ENCODE peak calls at places on chromosomes 7 and 10, in nine cellular contexts. One of them, this sample, is unnamed.

GRCh38 chr10:121788115-121788514 is 139.7 kb downstream of the ATE1 start:
- DNase-seq in Peyer's patch: no peak
- DNase-seq in caudate nucleus: no peak
- DNase-seq in ovary: no peak
- DNase-seq in hepatocyte: no peak
- DNase-seq in H1: no peak
- DNase-seq in CD8-positive, alpha-beta memory T cell: no peak
- DNase-seq in brain microvascular endothelial cell: no peak
- DNase-seq in left ventricle myocardium inferior: no peak
- DNase-seq in this sample: no peak

GRCh38 chr10:16854623-16855022 is 37.4 kb upstream of the RSU1 start:
- DNase-seq in Peyer's patch: peak
- DNase-seq in caudate nucleus: no peak
- DNase-seq in ovary: no peak
- DNase-seq in hepatocyte: peak
- DNase-seq in H1: no peak
- DNase-seq in CD8-positive, alpha-beta memory T cell: no peak
- DNase-seq in brain microvascular endothelial cell: peak
- DNase-seq in left ventricle myocardium inferior: no peak
- DNase-seq in this sample: no peak

GRCh38 chr10:28105561-28105960 is 106.7 kb upstream of the ODAD2 start:
- DNase-seq in Peyer's patch: no peak
- DNase-seq in caudate nucleus: no peak
- DNase-seq in ovary: no peak
- DNase-seq in hepatocyte: no peak
- DNase-seq in H1: no peak
- DNase-seq in CD8-positive, alpha-beta memory T cell: no peak
- DNase-seq in brain microvascular endothelial cell: no peak
- DNase-seq in left ventricle myocardium inferior: no peak
- DNase-seq in this sample: no peak

GRCh38 chr7:81705206-81705605 is 64.6 kb downstream of the HGF start:
- DNase-seq in Peyer's patch: no peak
- DNase-seq in caudate nucleus: no peak
- DNase-seq in ovary: no peak
- DNase-seq in hepatocyte: no peak
- DNase-seq in H1: no peak
- DNase-seq in CD8-positive, alpha-beta memory T cell: no peak
- DNase-seq in brain microvascular endothelial cell: no peak
- DNase-seq in left ventricle myocardium inferior: no peak
- DNase-seq in this sample: no peak

GRCh38 chr7:63031838-63032436 is 966.7 kb upstream of the ZNF722 start:
- DNase-seq in Peyer's patch: peak
- DNase-seq in caudate nucleus: no peak
- DNase-seq in ovary: no peak
- DNase-seq in hepatocyte: no peak
- DNase-seq in H1: no peak
- DNase-seq in CD8-positive, alpha-beta memory T cell: no peak
- DNase-seq in brain microvascular endothelial cell: no peak
- DNase-seq in left ventricle myocardium inferior: no peak
- DNase-seq in this sample: no peak

GRCh38 chr10:76411719-76412435 is 980.5 kb downstream of the LRMDA start:
- DNase-seq in Peyer's patch: peak
- DNase-seq in caudate nucleus: no peak
- DNase-seq in ovary: peak
- DNase-seq in hepatocyte: no peak
- DNase-seq in H1: no peak
- DNase-seq in CD8-positive, alpha-beta memory T cell: no peak
- DNase-seq in brain microvascular endothelial cell: no peak
- DNase-seq in left ventricle myocardium inferior: peak
- DNase-seq in this sample: no peak

GRCh38 chr10:52314007-52314821 is at the start of gene DKK1:
- DNase-seq in Peyer's patch: peak
- DNase-seq in caudate nucleus: peak
- DNase-seq in ovary: no peak
- DNase-seq in hepatocyte: peak
- DNase-seq in H1: peak
- DNase-seq in CD8-positive, alpha-beta memory T cell: no peak
- DNase-seq in brain microvascular endothelial cell: peak
- DNase-seq in left ventricle myocardium inferior: peak
- DNase-seq in this sample: peak

GRCh38 chr10:22086730-22087364 is 83.3 kb upstream of the DNAJC1 start:
- DNase-seq in Peyer's patch: peak
- DNase-seq in caudate nucleus: no peak
- DNase-seq in ovary: peak
- DNase-seq in hepatocyte: peak
- DNase-seq in H1: no peak
- DNase-seq in CD8-positive, alpha-beta memory T cell: no peak
- DNase-seq in brain microvascular endothelial cell: peak
- DNase-seq in left ventricle myocardium inferior: peak
- DNase-seq in this sample: peak

GRCh38 chr7:25820432-25821040 is 331.5 kb upstream of the NFE2L3 start:
- DNase-seq in Peyer's patch: peak
- DNase-seq in caudate nucleus: no peak
- DNase-seq in ovary: no peak
- DNase-seq in hepatocyte: peak
- DNase-seq in H1: no peak
- DNase-seq in CD8-positive, alpha-beta memory T cell: no peak
- DNase-seq in brain microvascular endothelial cell: no peak
- DNase-seq in left ventricle myocardium inferior: no peak
- DNase-seq in this sample: no peak

GRCh38 chr10:79311581-79312407 is 35.5 kb upstream of the PPIF start:
- DNase-seq in Peyer's patch: no peak
- DNase-seq in caudate nucleus: no peak
- DNase-seq in ovary: no peak
- DNase-seq in hepatocyte: no peak
- DNase-seq in H1: no peak
- DNase-seq in CD8-positive, alpha-beta memory T cell: no peak
- DNase-seq in brain microvascular endothelial cell: no peak
- DNase-seq in left ventricle myocardium inferior: peak
- DNase-seq in this sample: peak

GRCh38 chr7:128932862-128933821 is 4.6 kb upstream of the IRF5 start:
- DNase-seq in Peyer's patch: peak
- DNase-seq in caudate nucleus: no peak
- DNase-seq in ovary: no peak
- DNase-seq in hepatocyte: no peak
- DNase-seq in H1: no peak
- DNase-seq in CD8-positive, alpha-beta memory T cell: no peak
- DNase-seq in brain microvascular endothelial cell: no peak
- DNase-seq in left ventricle myocardium inferior: no peak
- DNase-seq in this sample: no peak

GRCh38 chr7:134562136-134562535 is 13.2 kb downstream of the AKR1B15 start:
- DNase-seq in Peyer's patch: no peak
- DNase-seq in caudate nucleus: no peak
- DNase-seq in ovary: no peak
- DNase-seq in hepatocyte: no peak
- DNase-seq in H1: no peak
- DNase-seq in CD8-positive, alpha-beta memory T cell: no peak
- DNase-seq in brain microvascular endothelial cell: peak
- DNase-seq in left ventricle myocardium inferior: no peak
- DNase-seq in this sample: no peak

GRCh38 chr10:110311357-110311949 is 6.7 kb upstream of the SMNDC1 start:
- DNase-seq in Peyer's patch: peak
- DNase-seq in caudate nucleus: no peak
- DNase-seq in ovary: peak
- DNase-seq in hepatocyte: peak
- DNase-seq in H1: no peak
- DNase-seq in CD8-positive, alpha-beta memory T cell: no peak
- DNase-seq in brain microvascular endothelial cell: peak
- DNase-seq in left ventricle myocardium inferior: no peak
- DNase-seq in this sample: no peak

DNA sequence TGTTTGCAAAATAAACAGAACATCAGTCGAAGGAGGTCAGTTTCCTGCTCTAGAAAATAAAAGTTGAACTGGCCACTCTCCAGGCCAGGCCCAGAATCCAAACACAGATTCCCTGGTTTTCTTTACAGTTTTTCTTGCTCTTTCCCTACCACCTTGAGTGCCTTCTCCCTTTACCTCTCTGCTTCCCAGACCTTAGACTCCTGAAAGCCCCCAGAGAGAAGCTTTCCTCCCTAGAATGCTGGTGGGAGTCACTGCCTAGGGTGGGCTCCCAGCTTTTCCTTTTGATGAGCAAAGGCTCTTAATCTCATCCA is 6.1 kb downstream of the DNTT start:
- DNase-seq in Peyer's patch: no peak
- DNase-seq in caudate nucleus: no peak
- DNase-seq in ovary: no peak
- DNase-seq in hepatocyte: no peak
- DNase-seq in H1: no peak
- DNase-seq in CD8-positive, alpha-beta memory T cell: no peak
- DNase-seq in brain microvascular endothelial cell: no peak
- DNase-seq in left ventricle myocardium inferior: no peak
- DNase-seq in this sample: no peak
- H3K27ac ChIP-seq in Peyer's patch: no peak
- H3K27ac ChIP-seq in caudate nucleus: no peak
- H3K27ac ChIP-seq in ovary: no peak
- H3K27ac ChIP-seq in hepatocyte: no peak
- H3K27ac ChIP-seq in H1: peak
- H3K27ac ChIP-seq in CD8-positive, alpha-beta memory T cell: no peak
- H3K27ac ChIP-seq in brain microvascular endothelial cell: no peak
- H3K27ac ChIP-seq in left ventricle myocardium inferior: no peak
- H3K27ac ChIP-seq in this sample: no peak

GRCh38 chr7:50504646-50505546 is 54.7 kb upstream of the FIGNL1 start:
- DNase-seq in Peyer's patch: no peak
- DNase-seq in caudate nucleus: no peak
- DNase-seq in ovary: no peak
- DNase-seq in hepatocyte: no peak
- DNase-seq in H1: no peak
- DNase-seq in CD8-positive, alpha-beta memory T cell: no peak
- DNase-seq in brain microvascular endothelial cell: no peak
- DNase-seq in left ventricle myocardium inferior: no peak
- DNase-seq in this sample: no peak

GRCh38 chr7:50505553-50505952 is 55.4 kb upstream of the FIGNL1 start:
- DNase-seq in Peyer's patch: no peak
- DNase-seq in caudate nucleus: no peak
- DNase-seq in ovary: no peak
- DNase-seq in hepatocyte: no peak
- DNase-seq in H1: no peak
- DNase-seq in CD8-positive, alpha-beta memory T cell: no peak
- DNase-seq in brain microvascular endothelial cell: no peak
- DNase-seq in left ventricle myocardium inferior: no peak
- DNase-seq in this sample: no peak

GRCh38 chr7:50502947-50503346 is 52.8 kb upstream of the FIGNL1 start:
- DNase-seq in Peyer's patch: no peak
- DNase-seq in caudate nucleus: no peak
- DNase-seq in ovary: peak
- DNase-seq in hepatocyte: no peak
- DNase-seq in H1: no peak
- DNase-seq in CD8-positive, alpha-beta memory T cell: no peak
- DNase-seq in brain microvascular endothelial cell: no peak
- DNase-seq in left ventricle myocardium inferior: peak
- DNase-seq in this sample: no peak

GRCh38 chr7:50499092-50499491 is 48.9 kb upstream of the FIGNL1 start:
- DNase-seq in Peyer's patch: no peak
- DNase-seq in caudate nucleus: no peak
- DNase-seq in ovary: no peak
- DNase-seq in hepatocyte: no peak
- DNase-seq in H1: no peak
- DNase-seq in CD8-positive, alpha-beta memory T cell: no peak
- DNase-seq in brain microvascular endothelial cell: no peak
- DNase-seq in left ventricle myocardium inferior: no peak
- DNase-seq in this sample: no peak

GRCh38 chr7:50502001-50502684 is 52.0 kb upstream of the FIGNL1 start:
- DNase-seq in Peyer's patch: peak
- DNase-seq in caudate nucleus: no peak
- DNase-seq in ovary: peak
- DNase-seq in hepatocyte: peak
- DNase-seq in H1: no peak
- DNase-seq in CD8-positive, alpha-beta memory T cell: no peak
- DNase-seq in brain microvascular endothelial cell: peak
- DNase-seq in left ventricle myocardium inferior: peak
- DNase-seq in this sample: no peak
- H3K27ac ChIP-seq in Peyer's patch: peak
- H3K27ac ChIP-seq in caudate nucleus: no peak
- H3K27ac ChIP-seq in ovary: peak
- H3K27ac ChIP-seq in hepatocyte: peak
- H3K27ac ChIP-seq in H1: no peak
- H3K27ac ChIP-seq in CD8-positive, alpha-beta memory T cell: no peak
- H3K27ac ChIP-seq in brain microvascular endothelial cell: peak
- H3K27ac ChIP-seq in left ventricle myocardium inferior: peak
- H3K27ac ChIP-seq in this sample: peak

DNA sequence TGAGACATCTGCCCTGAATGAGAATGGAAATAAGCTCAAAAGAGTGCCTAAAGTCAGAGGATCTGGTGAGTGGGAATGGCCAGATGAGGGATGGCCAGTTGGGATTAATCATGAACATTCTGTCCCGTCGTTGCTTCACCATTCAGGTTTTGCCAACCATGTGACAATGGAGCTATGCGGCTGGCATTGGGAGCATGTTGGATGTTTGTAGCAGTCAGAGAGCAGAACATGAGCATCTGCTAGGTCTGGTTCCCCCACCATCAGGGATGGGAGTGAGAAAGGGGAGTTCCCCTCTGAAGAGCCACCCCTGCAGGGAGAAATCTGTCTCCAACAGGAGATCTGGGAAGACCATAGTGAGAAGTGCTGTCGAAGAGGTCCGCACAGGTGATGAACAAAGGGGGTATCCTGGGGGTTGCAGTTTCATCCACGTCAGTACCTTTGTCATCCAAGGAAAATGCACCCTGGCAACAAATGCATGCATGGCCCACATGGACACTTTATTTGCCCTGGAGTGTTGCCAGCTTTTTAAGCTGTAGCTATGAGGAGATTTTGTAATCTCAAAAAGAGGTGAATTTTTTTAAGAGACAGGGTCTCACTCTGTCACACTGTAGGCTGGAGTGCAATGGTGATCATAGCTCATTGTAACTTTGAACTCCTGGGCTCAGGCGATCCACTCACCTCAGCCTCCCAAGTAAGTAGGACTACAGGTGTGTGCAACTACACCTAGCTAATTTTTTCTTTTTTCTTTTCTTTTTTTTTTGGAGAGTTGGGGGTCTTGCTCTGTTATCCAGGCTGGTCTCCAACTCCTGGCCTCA is 190.2 kb downstream of the CAMK1D start:
- DNase-seq in Peyer's patch: no peak
- DNase-seq in caudate nucleus: no peak
- DNase-seq in ovary: no peak
- DNase-seq in hepatocyte: no peak
- DNase-seq in H1: no peak
- DNase-seq in CD8-positive, alpha-beta memory T cell: no peak
- DNase-seq in brain microvascular endothelial cell: no peak
- DNase-seq in left ventricle myocardium inferior: no peak
- DNase-seq in this sample: no peak
- H3K27ac ChIP-seq in Peyer's patch: no peak
- H3K27ac ChIP-seq in caudate nucleus: no peak
- H3K27ac ChIP-seq in ovary: no peak
- H3K27ac ChIP-seq in hepatocyte: no peak
- H3K27ac ChIP-seq in H1: no peak
- H3K27ac ChIP-seq in CD8-positive, alpha-beta memory T cell: no peak
- H3K27ac ChIP-seq in brain microvascular endothelial cell: no peak
- H3K27ac ChIP-seq in left ventricle myocardium inferior: no peak
- H3K27ac ChIP-seq in this sample: no peak

DNA sequence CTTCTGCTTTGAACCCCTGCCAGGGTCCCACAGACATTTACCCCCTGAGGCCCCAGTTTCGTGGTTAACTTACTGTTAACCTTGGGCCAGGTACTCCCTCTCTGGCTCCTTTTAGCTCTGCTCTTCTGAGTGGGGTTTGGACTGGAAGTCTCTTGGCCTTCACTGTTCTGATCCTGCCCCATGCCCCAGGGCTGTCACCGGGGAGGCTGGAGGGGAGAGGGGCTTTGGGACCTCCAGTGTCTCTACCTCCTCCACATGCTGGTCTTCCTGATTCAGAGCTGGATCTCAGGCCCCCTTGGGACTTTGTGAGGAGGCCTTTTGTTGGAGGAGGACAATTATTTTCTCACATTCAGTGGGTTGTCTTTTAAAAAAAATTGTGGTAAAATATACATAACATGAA is 12.7 kb upstream of the PALD1 start:
- DNase-seq in Peyer's patch: no peak
- DNase-seq in caudate nucleus: no peak
- DNase-seq in ovary: no peak
- DNase-seq in hepatocyte: no peak
- DNase-seq in H1: no peak
- DNase-seq in CD8-positive, alpha-beta memory T cell: no peak
- DNase-seq in brain microvascular endothelial cell: no peak
- DNase-seq in left ventricle myocardium inferior: no peak
- DNase-seq in this sample: no peak
- H3K27ac ChIP-seq in Peyer's patch: no peak
- H3K27ac ChIP-seq in caudate nucleus: no peak
- H3K27ac ChIP-seq in ovary: no peak
- H3K27ac ChIP-seq in hepatocyte: no peak
- H3K27ac ChIP-seq in H1: no peak
- H3K27ac ChIP-seq in CD8-positive, alpha-beta memory T cell: no peak
- H3K27ac ChIP-seq in brain microvascular endothelial cell: no peak
- H3K27ac ChIP-seq in left ventricle myocardium inferior: no peak
- H3K27ac ChIP-seq in this sample: no peak